ENCODE peak calls at places on chromosomes 13 and 19, in eight cellular contexts. T, E, H, A, P, X, L and V are unnamed samples.

GRCh38 chr13:96769874-96770273 is 224.4 kb downstream of the OXGR1 start:
- DNase-seq in L (no peak), P (no peak), T (no peak), A (no peak), X (no peak), E (no peak), H (no peak), V (no peak)

GRCh38 chr13:38024431-38024830 is 154.9 kb upstream of the TRPC4 start:
- DNase-seq in H (no peak), A (no peak), X (no peak), E (no peak), P (no peak), T (no peak), L (no peak), V (no peak)

GRCh38 chr19:4851551-4852290 is 15.7 kb downstream of the PLIN3 start:
- DNase-seq in L (peak; percentile 69), A (peak; percentile 79), E (peak; percentile 42), P (peak; percentile 63), H (peak; percentile 75), T (peak; percentile 80), X (peak; percentile 86), V (peak; percentile 72)

GRCh38 chr13:20369886-20370361 is 137.8 kb upstream of the GJB6 start:
- DNase-seq in A (no peak), H (no peak), E (no peak), X (no peak), P (no peak), T (no peak), L (no peak), V (no peak)

GRCh38 chr13:19266979-19267378 is 85.4 kb upstream of the TUBA3C start:
- DNase-seq in L (no peak), P (no peak), E (no peak), T (no peak), A (no peak), X (no peak), H (no peak), V (no peak)

GRCh38 chr13:25153736-25154135 is 18.4 kb downstream of the AMER2 start:
- DNase-seq in E (no peak), T (no peak), X (no peak), A (no peak), H (no peak), P (no peak), L (no peak), V (no peak)

GRCh38 chr13:111657013-111657412 is 336.6 kb downstream of the TEX29 start:
- DNase-seq in H (no peak), A (no peak), P (no peak), T (no peak), E (no peak), X (no peak), L (no peak), V (no peak)

GRCh38 chr13:92488249-92488845 is 738.3 kb upstream of the GPC6 start:
- DNase-seq in P (no peak), T (no peak), X (no peak), A (no peak), E (no peak), H (no peak), L (no peak), V (no peak)

GRCh38 chr13:41492432-41493267 is 35.3 kb downstream of the RGCC start:
- DNase-seq in A (no peak), X (no peak), T (no peak), L (no peak), E (no peak), P (no peak), H (no peak), V (no peak)

GRCh38 chr19:12065100-12065538 is 588 bp downstream of the ZNF844 start:
- DNase-seq in X (peak; percentile 65), T (no peak), P (no peak), A (peak; percentile 35), L (no peak), E (peak; percentile 38), H (no peak), V (no peak)

GRCh38 chr13:46797468-46798237 is 692 bp upstream of the ESD start:
- DNase-seq in L (no peak), P (no peak), E (peak; percentile 48), T (no peak), A (no peak), H (peak; percentile 16), X (no peak), V (no peak)

GRCh38 chr19:32908641-32909190 is 39.1 kb upstream of the SLC7A9 start:
- DNase-seq in T (no peak), E (no peak), A (no peak), H (no peak), P (no peak), X (no peak), L (no peak), V (no peak)

GRCh38 chr13:35472308-35473008 is 4.0 kb downstream of the MAB21L1 start:
- DNase-seq in T (no peak), E (no peak), A (no peak), H (no peak), L (no peak), P (no peak), X (no peak), V (no peak)

GRCh38 chr13:46642254-46642653 is 89.3 kb downstream of the LRCH1 start:
- DNase-seq in H (no peak), P (no peak), A (no peak), T (no peak), L (no peak), E (no peak), X (no peak), V (no peak)

DNA sequence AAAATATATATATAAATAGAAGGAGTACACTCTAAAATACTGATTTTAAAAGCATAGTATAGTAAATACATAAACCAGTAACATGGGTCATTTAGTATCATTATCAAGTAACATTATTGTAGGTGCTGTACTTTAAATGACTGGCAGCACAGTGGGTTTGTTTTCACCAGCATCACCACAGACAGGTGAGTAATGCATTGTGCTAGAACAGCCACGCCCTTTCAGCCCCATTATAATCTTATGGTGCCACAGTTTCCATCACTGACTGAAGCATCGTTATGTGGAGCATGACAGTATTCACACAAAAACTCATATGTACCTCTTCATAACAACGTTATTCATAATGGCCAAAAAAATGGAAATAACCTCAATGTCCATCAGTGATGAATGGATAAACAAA is 88.3 kb downstream of the DHRS12 start:
- DNase-seq in P (no peak), E (no peak), L (no peak), A (no peak), T (no peak), X (no peak), H (no peak), V (no peak)
- H3K4me3 ChIP-seq in P (no peak overlapping the region), E (no peak overlapping the region), L (no peak overlapping the region), A (no peak overlapping the region), T (no peak overlapping the region), X (no peak overlapping the region), H (no peak overlapping the region), V (no peak overlapping the region)

DNA sequence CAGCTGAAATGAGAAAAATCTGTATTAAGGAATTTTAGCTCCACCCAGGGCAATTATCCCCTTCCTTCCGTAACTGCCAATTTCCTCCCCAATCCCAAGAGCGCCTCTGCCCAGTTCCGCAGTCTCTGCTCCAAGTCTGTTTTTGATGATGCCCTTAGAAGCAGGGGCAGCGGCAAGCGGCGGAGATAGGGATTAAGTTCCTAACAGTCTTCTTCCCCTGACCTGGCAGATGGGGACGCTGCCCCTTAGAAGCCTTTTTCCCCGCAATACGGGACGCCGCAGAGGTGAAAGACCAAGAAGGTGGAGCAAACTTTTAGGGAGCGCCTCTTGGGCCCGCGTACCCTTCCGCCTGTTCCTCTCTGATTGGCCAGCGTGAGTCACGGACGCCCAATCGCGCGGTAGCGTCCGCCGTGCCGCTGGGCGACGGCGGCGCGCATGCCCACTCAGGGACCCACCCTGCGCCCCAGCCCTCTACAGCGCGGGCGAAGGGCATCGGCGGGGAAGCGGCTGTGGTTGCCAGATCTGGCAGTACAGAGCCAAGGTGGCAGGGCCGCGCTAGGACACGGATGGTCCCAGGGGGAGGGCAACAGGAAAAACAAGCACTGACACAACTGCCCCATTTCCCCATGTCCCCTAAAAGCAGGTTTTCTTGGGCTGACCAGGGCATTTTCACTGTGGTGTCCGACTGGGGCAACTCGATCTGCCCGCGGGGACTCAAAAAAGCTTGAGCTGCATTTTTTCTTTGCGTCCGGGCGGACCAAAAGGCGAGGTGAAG is 825 bp upstream of the TDRD3 start:
- DNase-seq in H (peak; percentile 85), P (peak; percentile 92), L (peak; percentile 94), A (peak; percentile 80), T (peak; percentile 95), X (peak; percentile 95), E (peak; percentile 87), V (peak; percentile 91)
- TF ChIP-seq POLR2A in H (peak; percentile 83), P (peak; percentile 74), L (no peak), A (peak; percentile 50), T (peak; percentile 97), X (peak; percentile 50), E (no peak), V (no peak)

GRCh38 chr19:42271045-42271419 is 2.0 kb downstream of the CIC start:
- DNase-seq in P (no peak), X (peak; percentile 73), A (no peak), T (peak; percentile 53), E (no peak), H (no peak), L (peak; percentile 18), V (no peak)
- H3K27ac ChIP-seq in P (peak overlapping the region; percentile 94), X (peak overlapping the region; percentile 86), A (no peak overlapping the region), T (peak overlapping the region; percentile 99), E (peak overlapping the region; percentile 88), H (peak overlapping the region; percentile 95), L (peak overlapping the region; percentile 96), V (peak overlapping the region; percentile 98)

GRCh38 chr19:17451820-17452219 is 3.4 kb upstream of the TMEM221 start:
- DNase-seq in A (no peak), E (no peak), P (no peak), L (no peak), X (no peak), T (no peak), H (no peak), V (no peak)

GRCh38 chr19:17445526-17446165 is 2.8 kb downstream of the TMEM221 start:
- DNase-seq in P (no peak), H (no peak), T (no peak), X (no peak), E (no peak), L (no peak), A (no peak), V (no peak)

GRCh38 chr19:17450264-17451075 is 2.0 kb upstream of the TMEM221 start:
- DNase-seq in E (no peak), X (no peak), H (no peak), T (no peak), A (no peak), P (peak; percentile 73), L (no peak), V (no peak)

GRCh38 chr19:17447704-17448189 is 721 bp downstream of the TMEM221 start:
- DNase-seq in L (no peak), P (no peak), A (no peak), X (no peak), T (no peak), H (no peak), E (no peak), V (peak; percentile 31)

DNA sequence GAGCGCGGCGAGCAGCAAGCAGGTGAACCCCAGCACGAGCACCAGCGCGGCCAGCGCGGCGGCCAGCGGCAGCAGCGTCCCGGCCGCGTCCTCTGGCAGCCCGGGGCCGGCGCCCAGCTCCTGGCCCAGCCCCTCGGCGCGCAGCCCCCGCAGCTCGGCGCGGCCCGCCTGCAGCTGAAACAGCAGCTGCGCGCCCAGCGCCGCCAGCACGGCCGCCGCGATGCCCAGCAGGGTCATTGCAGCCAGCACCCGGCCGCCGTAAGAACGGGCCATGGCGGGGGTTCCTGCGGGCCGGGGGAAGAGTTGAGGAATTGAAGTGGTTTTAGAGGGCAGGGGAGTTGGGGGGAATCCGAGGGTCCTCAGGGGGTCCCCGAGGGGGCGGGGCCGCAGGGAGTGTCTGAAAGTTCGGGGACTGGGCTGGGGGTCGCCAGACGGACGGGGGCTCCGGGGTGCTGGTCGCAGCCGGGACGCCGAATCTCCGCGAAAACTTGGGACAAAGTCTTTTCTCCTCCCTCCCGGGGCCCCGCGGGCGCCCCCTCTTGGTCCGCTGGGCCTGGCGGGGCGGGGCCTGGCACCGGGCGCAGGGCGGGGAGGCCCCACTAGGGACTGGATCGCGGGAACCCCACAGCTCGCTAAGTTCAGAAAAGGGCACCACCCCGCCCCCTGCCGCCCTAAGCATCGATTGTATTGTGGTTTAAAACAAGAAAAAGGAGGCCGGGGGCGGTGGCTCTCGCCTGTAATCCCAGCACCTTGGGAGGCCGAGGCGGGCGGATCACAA is at the start of gene TMEM221:
- DNase-seq in H (peak; percentile 76), P (peak; percentile 66), E (no peak), A (peak; percentile 78), L (peak; percentile 41), X (peak; percentile 76), T (peak; percentile 57), V (peak; percentile 47)
- H3K4me3 ChIP-seq in H (peak within 1 kb of the TSS; percentile 34), P (peak within 1 kb of the TSS; percentile 50), E (peak within 1 kb of the TSS; percentile 30), A (peak within 1 kb of the TSS; percentile 52), L (peak within 1 kb of the TSS; percentile 45), X (peak within 1 kb of the TSS; percentile 51), T (peak within 1 kb of the TSS; percentile 47), V (peak within 1 kb of the TSS; percentile 50)